ENCODE peak calls at places on chromosomes 5 and 9, in four cellular contexts. One of them, this sample, is unnamed.
A peak's percentile ranks its signal among the peaks of the same experiment; 100 is the strongest.

GRCh38 chr9:34262971-34263370 is 66.1 kb downstream of the KIF24 start:
- DNase-seq in GM19239: no peak
- DNase-seq in AG20443: no peak
- DNase-seq in spleen: no peak
- DNase-seq in this sample: no peak

GRCh38 chr9:88994820-88995180 is 3.5 kb downstream of the S1PR3 start:
- DNase-seq in GM19239: no peak
- DNase-seq in AG20443: peak; percentile 64
- DNase-seq in spleen: no peak
- DNase-seq in this sample: no peak

GRCh38 chr9:73050887-73051550 is 98.2 kb upstream of the ALDH1A1 start:
- DNase-seq in GM19239: no peak
- DNase-seq in AG20443: no peak
- DNase-seq in spleen: no peak
- DNase-seq in this sample: no peak

GRCh38 chr9:74951725-74952151 is 974 bp downstream of the C9orf40 start:
- DNase-seq in GM19239: peak; percentile 6
- DNase-seq in AG20443: peak; percentile 35
- DNase-seq in spleen: peak; percentile 92
- DNase-seq in this sample: peak; percentile 28

GRCh38 chr5:3509290-3509689 is 86.3 kb upstream of the IRX1 start:
- DNase-seq in GM19239: no peak
- DNase-seq in AG20443: no peak
- DNase-seq in spleen: no peak
- DNase-seq in this sample: no peak

GRCh38 chr5:176489077-176489476 is 40.9 kb downstream of the FAF2 start:
- DNase-seq in GM19239: no peak
- DNase-seq in AG20443: no peak
- DNase-seq in spleen: no peak
- DNase-seq in this sample: no peak

GRCh38 chr5:124798890-124799289 is 52.5 kb upstream of the ZNF608 start:
- DNase-seq in GM19239: no peak
- DNase-seq in AG20443: no peak
- DNase-seq in spleen: no peak
- DNase-seq in this sample: no peak

GRCh38 chr5:136201870-136202269 is 8.9 kb upstream of the SMIM32 start:
- DNase-seq in GM19239: no peak
- DNase-seq in AG20443: no peak
- DNase-seq in spleen: peak; percentile 50
- DNase-seq in this sample: no peak

GRCh38 chr9:121294866-121295661 is 27.1 kb downstream of the GSN start:
- DNase-seq in GM19239: no peak
- DNase-seq in AG20443: no peak
- DNase-seq in spleen: no peak
- DNase-seq in this sample: no peak

GRCh38 chr5:66741394-66741793 is 145.2 kb downstream of the MAST4 start:
- DNase-seq in GM19239: no peak
- DNase-seq in AG20443: no peak
- DNase-seq in spleen: no peak
- DNase-seq in this sample: no peak

GRCh38 chr9:69975681-69976080 is 68.0 kb upstream of the MAMDC2 start:
- DNase-seq in GM19239: no peak
- DNase-seq in AG20443: peak; percentile 14
- DNase-seq in spleen: no peak
- DNase-seq in this sample: no peak

GRCh38 chr5:180101451-180102105 is 30.0 kb upstream of the RNF130 start:
- DNase-seq in GM19239: no peak
- DNase-seq in AG20443: peak; percentile 5
- DNase-seq in spleen: peak; percentile 62
- DNase-seq in this sample: no peak

GRCh38 chr5:171849585-171850353 is 64.2 kb downstream of the SMIM23 start:
- DNase-seq in GM19239: no peak
- DNase-seq in AG20443: no peak
- DNase-seq in spleen: no peak
- DNase-seq in this sample: no peak

GRCh38 chr9:113707953-113708695 is 168.0 kb upstream of the ZNF618 start:
- DNase-seq in GM19239: no peak
- DNase-seq in AG20443: no peak
- DNase-seq in spleen: no peak
- DNase-seq in this sample: no peak

GRCh38 chr9:95463145-95464060 is 53.4 kb downstream of the PTCH1 start:
- DNase-seq in GM19239: no peak
- DNase-seq in AG20443: no peak
- DNase-seq in spleen: no peak
- DNase-seq in this sample: no peak

GRCh38 chr5:67190856-67191255 is 5.7 kb downstream of the CD180 start:
- DNase-seq in GM19239: no peak
- DNase-seq in AG20443: no peak
- DNase-seq in spleen: no peak
- DNase-seq in this sample: no peak

GRCh38 chr5:146042628-146043279 is 62.6 kb downstream of the PLAC8L1 start:
- DNase-seq in GM19239: no peak
- DNase-seq in AG20443: peak; percentile 73
- DNase-seq in spleen: no peak
- DNase-seq in this sample: no peak

GRCh38 chr5:15995206-15996052 is 184.2 kb downstream of the MARCHF11 start:
- DNase-seq in GM19239: no peak
- DNase-seq in AG20443: peak; percentile 48
- DNase-seq in spleen: no peak
- DNase-seq in this sample: peak; percentile 67

GRCh38 chr5:29197636-29198035 is 1995.8 kb upstream of the CDH6 start:
- DNase-seq in GM19239: no peak
- DNase-seq in AG20443: no peak
- DNase-seq in spleen: no peak
- DNase-seq in this sample: no peak

GRCh38 chr5:36492998-36493655 is 113.3 kb upstream of the SLC1A3 start:
- DNase-seq in GM19239: no peak
- DNase-seq in AG20443: no peak
- DNase-seq in spleen: no peak
- DNase-seq in this sample: no peak

GRCh38 chr5:148615644-148616283 is 38.6 kb downstream of the HTR4 start:
- DNase-seq in GM19239: no peak
- DNase-seq in AG20443: no peak
- DNase-seq in spleen: no peak
- DNase-seq in this sample: peak; percentile 5

GRCh38 chr5:127290019-127290945 is at the start of gene MEGF10:
- DNase-seq in GM19239: peak; percentile 23
- DNase-seq in AG20443: peak; percentile 85
- DNase-seq in spleen: no peak
- DNase-seq in this sample: no peak

GRCh38 chr9:115850548-115851304 is 302.9 kb upstream of the PAPPA start:
- DNase-seq in GM19239: no peak
- DNase-seq in AG20443: peak; percentile 53
- DNase-seq in spleen: no peak
- DNase-seq in this sample: no peak

GRCh38 chr9:93264338-93265125 is 80.6 kb downstream of the WNK2 start:
- DNase-seq in GM19239: no peak
- DNase-seq in AG20443: peak; percentile 8
- DNase-seq in spleen: peak; percentile 52
- DNase-seq in this sample: no peak

GRCh38 chr9:87580941-87581438 is 83.3 kb downstream of the DAPK1 start:
- DNase-seq in GM19239: no peak
- DNase-seq in AG20443: no peak
- DNase-seq in spleen: no peak
- DNase-seq in this sample: peak; percentile 31

GRCh38 chr5:1140188-1140817 is 28.4 kb upstream of the SLC12A7 start:
- DNase-seq in GM19239: peak; percentile 93
- DNase-seq in AG20443: peak; percentile 71
- DNase-seq in spleen: peak; percentile 92
- DNase-seq in this sample: peak; percentile 61

GRCh38 chr5:1542755-1543154 is 19.0 kb upstream of the LPCAT1 start:
- DNase-seq in GM19239: no peak
- DNase-seq in AG20443: peak; percentile 63
- DNase-seq in spleen: no peak
- DNase-seq in this sample: no peak

GRCh38 chr5:139725073-139725830 is 70.4 kb upstream of the PSD2 start:
- DNase-seq in GM19239: no peak
- DNase-seq in AG20443: peak; percentile 96
- DNase-seq in spleen: peak; percentile 83
- DNase-seq in this sample: no peak

GRCh38 chr5:91049112-91049511 is 334.0 kb downstream of the ARRDC3 start:
- DNase-seq in GM19239: no peak
- DNase-seq in AG20443: no peak
- DNase-seq in spleen: no peak
- DNase-seq in this sample: no peak

This sample was measured in NCI-H748 treated with DMSO at 0.1 percent for 48 hours.